ENCODE peak calls at places on chromosomes 6 and 20, in five cellular contexts. P is stomach, W is breast epithelium, Z is transverse colon, H is endothelial cell of umbilical vein. M is an unnamed sample.

GRCh38 chr20:62321521-62321948 is 18.7 kb downstream of the ADRM1 start:
- DNase-seq in P (no peak), W (no peak), Z (no peak), H (no peak), M (no peak)

GRCh38 chr6:126153661-126154060 is 167.3 kb downstream of the TRMT11 start:
- DNase-seq in P (no peak), W (no peak), Z (no peak), H (no peak), M (peak; percentile 57)

GRCh38 chr6:100803264-100803663 is 77.9 kb downstream of the ASCC3 start:
- DNase-seq in P (no peak), W (no peak), Z (no peak), H (no peak), M (no peak)

GRCh38 chr20:39960522-39961420 is 728.3 kb downstream of the MAFB start:
- DNase-seq in P (no peak), W (no peak), Z (no peak), H (no peak), M (no peak)

GRCh38 chr6:10451828-10452509 is 37.1 kb upstream of the TFAP2A start:
- DNase-seq in P (no peak), W (peak; percentile 58), Z (no peak), H (no peak), M (no peak)

GRCh38 chr6:13357551-13358075 is 29.3 kb upstream of the TBC1D7 start:
- DNase-seq in P (no peak), W (no peak), Z (no peak), H (no peak), M (no peak)

GRCh38 chr6:149075616-149076354 is 241.7 kb upstream of the TAB2 start:
- DNase-seq in P (no peak), W (no peak), Z (no peak), H (no peak), M (no peak)

GRCh38 chr20:57322476-57322875 is 7.1 kb upstream of the SPO11 start:
- DNase-seq in P (no peak), W (no peak), Z (no peak), H (no peak), M (no peak)

GRCh38 chr20:48295445-48295903 is 510.2 kb upstream of the SULF2 start:
- DNase-seq in P (no peak), W (no peak), Z (no peak), H (peak; percentile 95), M (no peak)

GRCh38 chr20:19205999-19206398 is 6.4 kb upstream of the SLC24A3 start:
- DNase-seq in P (peak; percentile 86), W (peak; percentile 80), Z (peak; percentile 80), H (peak; percentile 43), M (peak; percentile 96)

GRCh38 chr6:71533939-71534379 is 245.3 kb downstream of the OGFRL1 start:
- DNase-seq in P (no peak), W (no peak), Z (no peak), H (peak; percentile 36), M (no peak)

GRCh38 chr6:169212897-169213813 is 40.5 kb downstream of the THBS2 start:
- DNase-seq in P (peak; percentile 92), W (peak; percentile 85), Z (peak; percentile 94), H (peak; percentile 83), M (peak; percentile 95)
- TF ChIP-seq POLR2AphosphoS5 in P (peak; percentile 47), W (peak; percentile 36), Z (peak; percentile 7), H (no peak), M (peak; percentile 53)

GRCh38 chr20:63472862-63473390 is 471 bp upstream of the KCNQ2 start:
- DNase-seq in P (no peak), W (no peak), Z (no peak), H (no peak), M (no peak)
- H3K27me3 ChIP-seq in P (peaks cover 100% of the 10 kb centered on the region), W (peaks cover 4% of the 10 kb centered on the region), Z (peaks cover 87% of the 10 kb centered on the region), H (peaks cover 36% of the 10 kb centered on the region), M (peaks cover 5% of the 10 kb centered on the region)

GRCh38 chr6:166627875-166628849 is 1.1 kb upstream of the RPS6KA2 start:
- DNase-seq in P (peak; percentile 76), W (peak; percentile 62), Z (peak; percentile 69), H (peak; percentile 95), M (no peak)
- H3K4me3 ChIP-seq in P (peak overlapping the region; percentile 60), W (peak overlapping the region; percentile 60), Z (peak overlapping the region; percentile 73), H (peak overlapping the region; percentile 35), M (peak overlapping the region; percentile 74)

GRCh38 chr6:158816329-158816728 is 2.8 kb downstream of the EZR start:
- DNase-seq in P (no peak), W (no peak), Z (no peak), H (no peak), M (no peak)

GRCh38 chr6:158818580-158819212 is 472 bp downstream of the EZR start:
- DNase-seq in P (peak; percentile 74), W (peak; percentile 70), Z (peak; percentile 73), H (peak; percentile 57), M (no peak)

GRCh38 chr6:158815915-158816314 is 3.3 kb downstream of the EZR start:
- DNase-seq in P (no peak), W (no peak), Z (no peak), H (no peak), M (no peak)

GRCh38 chr6:158818008-158818579 is 1.1 kb downstream of the EZR start:
- DNase-seq in P (peak; percentile 89), W (peak; percentile 84), Z (peak; percentile 89), H (peak; percentile 71), M (no peak)

DNA sequence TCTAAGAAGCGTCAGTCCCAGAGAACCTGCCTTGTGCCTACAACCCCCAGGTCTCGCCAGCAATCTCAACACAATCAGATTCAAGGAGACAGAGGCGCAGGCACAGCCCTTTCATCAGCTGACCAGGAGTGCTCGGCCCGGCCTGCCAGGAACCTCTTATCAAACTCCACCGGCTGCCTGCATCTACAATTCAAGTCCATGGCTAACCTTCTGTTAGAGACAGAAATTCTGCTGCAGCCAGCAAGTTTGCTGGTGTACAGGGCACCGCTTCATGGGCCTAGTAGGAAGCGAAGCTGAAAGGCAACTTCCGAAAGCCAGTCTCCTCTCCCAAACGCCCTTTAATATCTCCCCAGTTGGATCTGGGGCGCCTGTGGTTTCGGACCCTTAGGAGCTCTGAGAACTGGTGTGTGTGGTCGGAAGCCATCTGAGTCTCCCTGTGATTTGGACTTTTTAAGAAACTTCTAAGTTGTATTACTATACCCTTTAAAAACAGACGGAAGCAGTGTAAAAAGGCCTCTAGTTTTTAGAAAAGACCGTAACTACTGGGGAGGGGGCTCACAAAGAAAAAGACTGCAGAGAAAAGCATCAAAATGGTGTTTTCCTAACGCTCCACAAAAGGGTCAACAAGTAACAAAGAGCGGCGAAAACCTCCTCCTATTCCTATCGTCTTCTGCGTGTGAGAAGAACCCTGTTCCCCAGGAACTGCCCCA is 1.7 kb downstream of the EZR start:
- DNase-seq in P (peak; percentile 83), W (no peak), Z (peak; percentile 68), H (peak; percentile 66), M (no peak)
- TF ChIP-seq POLR2AphosphoS5 in P (peak; percentile 78), W (no peak), Z (no peak), H (no peak), M (no peak)

M was measured in esophagus muscularis mucosa.